ENCODE peak calls at places on chromosome 2, in nine cellular contexts. O, L, F, M, N, J, S, A and R are unnamed samples.

GRCh38 chr2:233033672-233034071 is 1.2 kb downstream of the NEU2 start:
- DNase-seq in O (no peak), L (no peak), F (no peak), M (peak), N (no peak), J (no peak), S (peak), A (no peak), R (no peak)

GRCh38 chr2:25618676-25619075 is 54.7 kb downstream of the DTNB start:
- DNase-seq in O (peak), L (no peak), F (no peak), M (peak), N (peak), J (no peak), S (peak), A (no peak), R (no peak)

GRCh38 chr2:240445961-240446538 is 10.6 kb downstream of the GPC1 start:
- DNase-seq in O (no peak), L (peak), F (no peak), M (no peak), N (no peak), J (no peak), S (no peak), A (no peak), R (no peak)

GRCh38 chr2:229921892-229922448 is at the start of gene TRIP12:
- DNase-seq in O (peak), L (peak), F (peak), M (peak), N (peak), J (peak), S (peak), A (peak), R (peak)

GRCh38 chr2:100365434-100365833 is 43.1 kb upstream of the LONRF2 start:
- DNase-seq in O (peak), L (no peak), F (no peak), M (peak), N (peak), J (no peak), S (peak), A (no peak), R (no peak)

GRCh38 chr2:185219981-185220380 is 518.6 kb upstream of the FSIP2 start:
- DNase-seq in O (no peak), L (no peak), F (no peak), M (peak), N (peak), J (no peak), S (peak), A (no peak), R (no peak)

GRCh38 chr2:47904903-47905453 is 1.3 kb downstream of the FBXO11 start:
- DNase-seq in O (peak), L (no peak), F (peak), M (no peak), N (no peak), J (peak), S (no peak), A (peak), R (peak)

GRCh38 chr2:11391941-11392266 is 47.5 kb upstream of the ROCK2 start:
- DNase-seq in O (no peak), L (no peak), F (no peak), M (no peak), N (no peak), J (no peak), S (no peak), A (no peak), R (no peak)

GRCh38 chr2:70831861-70832260 is 3.8 kb downstream of the CD207 start:
- DNase-seq in O (no peak), L (no peak), F (no peak), M (no peak), N (no peak), J (no peak), S (no peak), A (no peak), R (no peak)

GRCh38 chr2:12816379-12817306 is 99.9 kb downstream of the TRIB2 start:
- DNase-seq in O (no peak), L (no peak), F (no peak), M (peak), N (peak), J (no peak), S (peak), A (no peak), R (no peak)

GRCh38 chr2:42754021-42754775 is 9.7 kb downstream of the OXER1 start:
- DNase-seq in O (peak), L (no peak), F (no peak), M (peak), N (no peak), J (no peak), S (no peak), A (peak), R (no peak)

GRCh38 chr2:120436460-120436739 is 90.5 kb downstream of the INHBB start:
- DNase-seq in O (no peak), L (peak), F (no peak), M (no peak), N (no peak), J (no peak), S (no peak), A (no peak), R (no peak)

GRCh38 chr2:95260028-95261023 is 13.9 kb upstream of the PROM2 start:
- DNase-seq in O (no peak), L (no peak), F (no peak), M (no peak), N (no peak), J (peak), S (peak), A (no peak), R (no peak)

GRCh38 chr2:225773143-225773542 is 373.6 kb downstream of the NYAP2 start:
- DNase-seq in O (no peak), L (no peak), F (no peak), M (no peak), N (no peak), J (no peak), S (no peak), A (no peak), R (no peak)

GRCh38 chr2:151007365-151007764 is 254.3 kb downstream of the RBM43 start:
- DNase-seq in O (no peak), L (peak), F (no peak), M (no peak), N (peak), J (no peak), S (no peak), A (no peak), R (peak)

GRCh38 chr2:237227190-237227988 is 141.7 kb downstream of the COPS8 start:
- DNase-seq in O (no peak), L (no peak), F (no peak), M (peak), N (peak), J (no peak), S (peak), A (no peak), R (no peak)

GRCh38 chr2:231288535-231289078 is 90.2 kb downstream of the ARMC9 start:
- DNase-seq in O (no peak), L (no peak), F (no peak), M (no peak), N (no peak), J (no peak), S (no peak), A (no peak), R (no peak)

GRCh38 chr2:71471276-71471675 is 17.9 kb downstream of the DYSF start:
- DNase-seq in O (no peak), L (no peak), F (no peak), M (peak), N (peak), J (no peak), S (peak), A (no peak), R (no peak)

GRCh38 chr2:26352892-26353291 is 6.3 kb upstream of the ADGRF3 start:
- DNase-seq in O (no peak), L (no peak), F (no peak), M (peak), N (no peak), J (no peak), S (peak), A (no peak), R (no peak)

GRCh38 chr2:25000503-25001328 is 29.0 kb upstream of the DNAJC27 start:
- DNase-seq in O (no peak), L (no peak), F (no peak), M (peak), N (no peak), J (no peak), S (peak), A (no peak), R (no peak)

GRCh38 chr2:27723372-27724144 is 48.0 kb upstream of the MRPL33 start:
- DNase-seq in O (peak), L (peak), F (peak), M (peak), N (peak), J (no peak), S (peak), A (peak), R (peak)

GRCh38 chr2:159030674-159031380 is 62.4 kb downstream of the TANC1 start:
- DNase-seq in O (peak), L (peak), F (no peak), M (peak), N (peak), J (peak), S (peak), A (no peak), R (peak)

GRCh38 chr2:36698978-36699377 is 2.5 kb downstream of the VIT start:
- DNase-seq in O (no peak), L (no peak), F (no peak), M (no peak), N (no peak), J (no peak), S (peak), A (no peak), R (no peak)

GRCh38 chr2:141707486-141707885 is 423.3 kb downstream of the LRP1B start:
- DNase-seq in O (no peak), L (no peak), F (no peak), M (no peak), N (no peak), J (no peak), S (no peak), A (no peak), R (no peak)

GRCh38 chr2:118123561-118124232 is 35.4 kb downstream of the INSIG2 start:
- DNase-seq in O (peak), L (no peak), F (no peak), M (peak), N (peak), J (no peak), S (peak), A (no peak), R (no peak)

GRCh38 chr2:217065695-217066405 is 206.0 kb upstream of the TNP1 start:
- DNase-seq in O (no peak), L (no peak), F (no peak), M (peak), N (peak), J (no peak), S (peak), A (no peak), R (no peak)

GRCh38 chr2:19140463-19141208 is 217.8 kb downstream of the OSR1 start:
- DNase-seq in O (no peak), L (no peak), F (no peak), M (peak), N (peak), J (no peak), S (peak), A (no peak), R (no peak)

GRCh38 chr2:30686669-30687068 is 120.6 kb downstream of the CAPN13 start:
- DNase-seq in O (no peak), L (no peak), F (no peak), M (no peak), N (no peak), J (no peak), S (no peak), A (no peak), R (no peak)

GRCh38 chr2:226215902-226216503 is 583.6 kb downstream of the IRS1 start:
- DNase-seq in O (peak), L (no peak), F (peak), M (peak), N (peak), J (no peak), S (peak), A (peak), R (peak)

GRCh38 chr2:226652983-226653765 is 146.4 kb downstream of the IRS1 start:
- DNase-seq in O (no peak), L (no peak), F (no peak), M (no peak), N (peak), J (no peak), S (no peak), A (no peak), R (no peak)

GRCh38 chr2:241956521-241957110 is 87.1 kb downstream of the RTP5 start:
- DNase-seq in O (no peak), L (no peak), F (no peak), M (no peak), N (no peak), J (no peak), S (no peak), A (no peak), R (no peak)

GRCh38 chr2:180664507-180664906 is 315.9 kb upstream of the UBE2E3 start:
- DNase-seq in O (no peak), L (no peak), F (no peak), M (no peak), N (no peak), J (no peak), S (no peak), A (no peak), R (no peak)

GRCh38 chr2:75560022-75560767 is 544 bp downstream of the EVA1A start:
- DNase-seq in O (peak), L (no peak), F (peak), M (peak), N (peak), J (peak), S (peak), A (peak), R (peak)

GRCh38 chr2:26685943-26686839 is 6.3 kb upstream of the KCNK3 start:
- DNase-seq in O (peak), L (no peak), F (peak), M (no peak), N (no peak), J (peak), S (no peak), A (no peak), R (peak)

GRCh38 chr2:133633309-133633708 is 65.0 kb upstream of the NCKAP5 start:
- DNase-seq in O (no peak), L (no peak), F (no peak), M (no peak), N (no peak), J (no peak), S (no peak), A (no peak), R (no peak)

GRCh38 chr2:9211496-9211895 is 4.9 kb downstream of the ASAP2 start:
- DNase-seq in O (peak), L (no peak), F (no peak), M (peak), N (no peak), J (no peak), S (no peak), A (no peak), R (no peak)

GRCh38 chr2:112055833-112056625 is 960 bp downstream of the TMEM87B start:
- DNase-seq in O (peak), L (peak), F (peak), M (peak), N (peak), J (no peak), S (peak), A (no peak), R (no peak)

DNA sequence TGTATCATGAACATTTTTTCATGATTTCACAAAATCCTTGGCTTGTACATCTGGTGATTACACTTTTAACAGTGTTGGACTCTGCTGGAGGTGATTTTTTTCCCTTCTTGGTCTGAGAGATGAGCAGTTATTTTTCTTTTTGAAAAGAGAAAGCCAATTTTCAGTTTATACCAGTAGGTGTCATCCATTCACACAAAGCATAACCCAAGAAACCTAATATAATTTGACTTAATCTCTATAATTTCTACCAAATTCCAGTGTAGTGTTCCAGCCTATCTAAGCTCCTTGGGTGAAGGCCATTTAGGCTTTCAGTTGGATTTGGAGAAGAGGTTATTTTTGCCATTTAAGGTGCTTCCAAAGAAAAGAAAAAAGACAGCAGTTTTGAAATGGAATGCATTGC is 7.7 kb upstream of the ICOS start:
- DNase-seq in O (no peak), L (no peak), F (no peak), M (no peak), N (peak), J (no peak), S (peak), A (no peak), R (no peak)
- TF ChIP-seq CTCF in O (no peak), L (peak), F (peak), M (peak), N (peak), J (no peak), S (peak), A (peak), R (peak)

GRCh38 chr2:209523778-209524362 is 100.0 kb downstream of the MAP2 start:
- DNase-seq in O (no peak), L (no peak), F (no peak), M (no peak), N (peak), J (no peak), S (no peak), A (no peak), R (no peak)
- TF ChIP-seq CTCF in O (no peak), L (no peak), F (no peak), M (no peak), N (no peak), J (no peak), S (no peak), A (no peak), R (no peak)

GRCh38 chr2:96408631-96409542 is 73.3 kb downstream of the NCAPH start:
- DNase-seq in O (peak), L (peak), F (no peak), M (peak), N (peak), J (no peak), S (no peak), A (no peak), R (no peak)
- TF ChIP-seq CTCF in O (no peak), L (peak), F (no peak), M (peak), N (no peak), J (no peak), S (no peak), A (peak), R (no peak)

GRCh38 chr2:61694312-61695274 is 156.4 kb upstream of the XPO1 start:
- DNase-seq in O (peak), L (peak), F (peak), M (peak), N (peak), J (peak), S (peak), A (peak), R (peak)
- TF ChIP-seq CTCF in O (no peak), L (peak), F (peak), M (peak), N (peak), J (peak), S (peak), A (peak), R (peak)

GRCh38 chr2:109171444-109172334 is 42.7 kb downstream of the SH3RF3 start:
- DNase-seq in O (no peak), L (peak), F (peak), M (peak), N (peak), J (peak), S (peak), A (no peak), R (no peak)
- TF ChIP-seq CTCF in O (no peak), L (no peak), F (no peak), M (peak), N (peak), J (no peak), S (no peak), A (no peak), R (no peak)

DNA sequence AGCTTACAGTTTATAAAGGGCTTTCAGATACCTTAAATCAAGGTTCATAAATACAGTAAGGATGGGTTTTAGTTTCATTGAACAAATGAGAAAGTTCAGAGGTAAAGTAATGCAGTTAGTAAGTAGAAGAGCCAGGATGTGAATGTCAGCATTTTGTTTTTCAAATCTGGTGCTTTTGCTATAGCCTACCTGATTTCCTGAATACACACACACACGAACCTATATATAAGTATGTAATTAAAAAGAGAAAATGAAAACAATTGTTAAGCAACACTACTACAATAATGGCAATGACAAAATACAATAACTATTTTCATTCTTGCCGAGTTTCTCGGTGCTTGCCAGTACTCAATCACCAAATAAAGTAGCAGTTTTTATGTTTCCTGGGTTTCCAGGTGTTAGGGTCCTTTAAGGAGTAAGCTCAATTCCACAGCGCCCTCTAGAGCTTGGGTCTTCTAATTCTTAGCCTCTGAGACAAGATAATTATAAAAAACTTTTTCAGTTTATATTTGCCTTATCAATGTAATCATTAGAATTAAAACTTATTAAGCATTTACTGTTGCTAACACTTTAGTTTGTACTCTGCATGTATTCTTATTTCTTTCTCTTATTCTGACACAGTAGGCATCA is 512.9 kb upstream of the ACVR2A start:
- DNase-seq in O (no peak), L (no peak), F (peak), M (peak), N (peak), J (no peak), S (peak), A (peak), R (peak)
- TF ChIP-seq CTCF in O (no peak), L (peak), F (peak), M (peak), N (peak), J (peak), S (peak), A (peak), R (peak)

DNA sequence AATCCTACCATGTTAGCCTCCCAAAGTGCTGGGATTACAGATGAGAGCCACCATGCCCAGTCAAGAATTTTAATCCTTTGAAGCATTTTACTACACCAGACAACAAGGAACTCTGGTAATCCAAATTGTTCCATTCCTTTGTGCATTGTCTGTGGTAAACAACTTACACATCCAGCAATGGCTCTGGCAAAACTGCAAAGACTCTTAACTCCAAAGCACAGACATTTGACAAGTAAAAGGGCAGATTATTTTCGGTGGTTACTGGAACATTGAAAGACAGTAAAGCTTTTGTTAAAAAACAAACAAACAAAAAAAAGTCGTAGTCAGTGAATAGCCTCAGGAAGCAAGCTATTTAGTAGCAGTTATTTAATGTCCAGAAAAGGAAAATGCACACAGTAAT is 33.2 kb upstream of the RMND5A start:
- DNase-seq in O (no peak), L (no peak), F (no peak), M (no peak), N (no peak), J (no peak), S (no peak), A (no peak), R (no peak)
- TF ChIP-seq CTCF in O (no peak), L (no peak), F (no peak), M (no peak), N (no peak), J (no peak), S (no peak), A (no peak), R (no peak)

GRCh38 chr2:173750332-173750731 is 214.8 kb downstream of the SP3 start:
- DNase-seq in O (no peak), L (no peak), F (peak), M (no peak), N (peak), J (no peak), S (peak), A (no peak), R (peak)

GRCh38 chr2:173753441-173753840 is 211.7 kb downstream of the SP3 start:
- DNase-seq in O (no peak), L (no peak), F (no peak), M (no peak), N (no peak), J (no peak), S (no peak), A (no peak), R (no peak)

GRCh38 chr2:173751245-173751975 is 213.8 kb downstream of the SP3 start:
- DNase-seq in O (no peak), L (no peak), F (no peak), M (no peak), N (no peak), J (no peak), S (no peak), A (no peak), R (no peak)

GRCh38 chr2:173750831-173751230 is 214.3 kb downstream of the SP3 start:
- DNase-seq in O (no peak), L (no peak), F (no peak), M (no peak), N (no peak), J (no peak), S (no peak), A (no peak), R (no peak)

DNA sequence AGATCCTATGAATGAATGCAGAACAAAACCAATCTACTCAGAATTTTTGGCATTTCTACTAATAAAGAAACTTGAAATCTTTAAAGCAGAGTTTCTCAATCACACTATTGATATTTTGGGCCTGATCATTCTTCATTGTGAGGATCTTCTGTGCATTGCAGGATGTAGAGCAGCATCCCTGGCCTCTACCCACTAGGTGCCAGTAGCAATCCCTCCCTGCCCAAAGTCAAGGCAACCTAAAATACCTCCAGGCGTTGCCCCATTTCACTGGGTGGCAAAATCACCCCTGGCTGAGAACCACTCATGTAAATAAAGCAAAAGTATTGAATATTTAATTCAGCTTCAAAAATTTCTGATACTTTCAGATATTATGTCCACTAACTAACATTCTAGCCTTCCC is 213.0 kb downstream of the SP3 start:
- DNase-seq in O (no peak), L (no peak), F (no peak), M (no peak), N (no peak), J (no peak), S (no peak), A (no peak), R (no peak)
- TF ChIP-seq CTCF in O (no peak), L (no peak), F (no peak), M (peak), N (peak), J (no peak), S (peak), A (peak), R (no peak)